ENCODE peak calls at places on chromosome 10, in four cellular contexts. Q is M059J, G is hepatic stellate cell, T is progenitor cell of endocrine pancreas. U is an unnamed sample.

GRCh38 chr10:101052285-101052684 is 9.5 kb upstream of the KAZALD1 start:
- DNase-seq in G (peak; percentile 41), Q (peak; percentile 86), T (no peak), U (no peak)

GRCh38 chr10:91127341-91128082 is 93.0 kb upstream of the PCGF5 start:
- DNase-seq in G (no peak), T (no peak), Q (peak; percentile 15), U (no peak)

GRCh38 chr10:122258136-122259074 is 12.7 kb upstream of the BTBD16 start:
- DNase-seq in Q (peak; percentile 59), T (no peak), G (peak; percentile 41), U (no peak)

GRCh38 chr10:14478201-14478600 is 147.5 kb upstream of the FRMD4A start:
- DNase-seq in T (no peak), Q (peak; percentile 36), G (no peak), U (no peak)

GRCh38 chr10:69392481-69393000 is 24.2 kb downstream of the TACR2 start:
- DNase-seq in G (peak; percentile 82), Q (peak; percentile 82), T (peak; percentile 66), U (peak; percentile 70)

GRCh38 chr10:112915590-112916572 is 34.2 kb upstream of the TCF7L2 start:
- DNase-seq in G (peak; percentile 31), T (no peak), Q (peak; percentile 74), U (no peak)

GRCh38 chr10:49356945-49357344 is 38.9 kb downstream of the DRGX start:
- DNase-seq in G (no peak), T (no peak), Q (no peak), U (no peak)

GRCh38 chr10:5732141-5732540 is 47.5 kb downstream of the TASOR2 start:
- DNase-seq in G (no peak), T (no peak), Q (no peak), U (no peak)

GRCh38 chr10:61313460-61313859 is 139.7 kb downstream of the TMEM26 start:
- DNase-seq in Q (peak; percentile 38), G (no peak), T (no peak), U (no peak)

GRCh38 chr10:86585037-86585725 is 63.6 kb upstream of the WAPL start:
- DNase-seq in G (peak; percentile 82), T (peak; percentile 67), Q (peak; percentile 57), U (peak; percentile 67)

GRCh38 chr10:127801302-127801701 is 64.3 kb downstream of the FOXI2 start:
- DNase-seq in G (no peak), Q (no peak), T (no peak), U (no peak)

GRCh38 chr10:46198516-46198915 is 88.3 kb upstream of the ANTXRL start:
- DNase-seq in G (no peak), T (no peak), Q (peak; percentile 25), U (no peak)

GRCh38 chr10:100883322-100883821 is 29.4 kb upstream of the SLF2 start:
- DNase-seq in T (no peak), G (no peak), Q (no peak), U (no peak)

GRCh38 chr10:132980426-132981172 is 38.2 kb upstream of the CFAP46 start:
- DNase-seq in G (no peak), Q (no peak), T (no peak), U (no peak)

GRCh38 chr10:110398419-110399162 is 93.9 kb upstream of the SMNDC1 start:
- DNase-seq in T (no peak), Q (peak; percentile 99), G (peak; percentile 97), U (no peak)

GRCh38 chr10:31350891-31351290 is 31.9 kb downstream of the ZEB1 start:
- DNase-seq in Q (no peak), T (no peak), G (no peak), U (no peak)

GRCh38 chr10:52212062-52212461 is 102.0 kb upstream of the DKK1 start:
- DNase-seq in T (no peak), G (no peak), Q (no peak), U (no peak)

GRCh38 chr10:28566458-28566857 is 33.5 kb downstream of the WAC start:
- DNase-seq in T (no peak), Q (no peak), G (no peak), U (no peak)

GRCh38 chr10:73837072-73837471 is 25.7 kb upstream of the NDST2 start:
- DNase-seq in G (peak; percentile 85), Q (peak; percentile 45), T (no peak), U (no peak)

GRCh38 chr10:5958077-5958476 is 19.3 kb downstream of the IL15RA start:
- DNase-seq in T (no peak), Q (no peak), G (peak; percentile 70), U (no peak)

GRCh38 chr10:11297136-11297535 is 279.5 kb downstream of the CELF2 start:
- DNase-seq in G (no peak), T (no peak), Q (no peak), U (no peak)

GRCh38 chr10:117254338-117254737 is 13.4 kb downstream of the SLC18A2 start:
- DNase-seq in Q (no peak), T (no peak), G (no peak), U (no peak)

GRCh38 chr10:80480852-80481251 is 26.7 kb downstream of the TSPAN14 start:
- DNase-seq in T (no peak), Q (no peak), G (no peak), U (no peak)

GRCh38 chr10:52526251-52526823 is 212.3 kb downstream of the DKK1 start:
- DNase-seq in G (no peak), T (no peak), Q (no peak), U (no peak)

GRCh38 chr10:35783305-35783838 is 141.3 kb upstream of the FZD8 start:
- DNase-seq in T (no peak), Q (peak; percentile 43), G (no peak), U (no peak)

GRCh38 chr10:34815174-34816066 is at the start of gene PARD3:
- DNase-seq in T (peak; percentile 59), Q (peak; percentile 55), G (peak; percentile 47), U (peak; percentile 33)

GRCh38 chr10:31618541-31619291 is 299.7 kb downstream of the ZEB1 start:
- DNase-seq in Q (no peak), T (no peak), G (peak; percentile 76), U (no peak)

GRCh38 chr10:24889636-24890035 is 62.8 kb downstream of the PRTFDC1 start:
- DNase-seq in G (peak; percentile 26), T (no peak), Q (no peak), U (no peak)

GRCh38 chr10:31677198-31678138 is 251.2 kb downstream of the ARHGAP12 start:
- DNase-seq in Q (no peak), G (no peak), T (no peak), U (no peak)

GRCh38 chr10:102227050-102227449 is 951 bp downstream of the ELOVL3 start:
- DNase-seq in Q (peak; percentile 33), T (no peak), G (no peak), U (no peak)

GRCh38 chr10:58438340-58438739 is 53.1 kb downstream of the TFAM start:
- DNase-seq in T (no peak), G (no peak), Q (peak; percentile 82), U (no peak)

GRCh38 chr10:76583711-76584161 is 1053.9 kb downstream of the KCNMA1 start:
- DNase-seq in G (peak; percentile 68), Q (peak; percentile 87), T (no peak), U (no peak)

U was measured in GM12892.